ENCODE peak calls at places on chromosomes 16 and 17, in nine cellular contexts. Q is body of pancreas; C is ascending aorta; G is Karpas-422; B is CD8-positive, alpha-beta memory T cell; P is lung; O is colonic mucosa; K is tibial nerve; D is lower lobe of right lung. J is an unnamed sample. For H3K36me3 and H3K4me1, the result is how much of the 10 kb centered on the place peaks cover.

GRCh38 chr16:15538484-15538883 is 104.1 kb downstream of the BMERB1 start:
- DNase-seq in D (no peak), Q (no peak), B (no peak), O (no peak), K (no peak), C (no peak), P (no peak), G (no peak), J (no peak)

GRCh38 chr17:28949185-28950016 is 1.9 kb downstream of the PHF12 start:
- DNase-seq in K (no peak), D (peak), C (no peak), P (peak), G (peak), O (peak), Q (peak), B (peak), J (peak)

GRCh38 chr17:57782051-57782490 is 37.0 kb upstream of the CCDC182 start:
- DNase-seq in D (no peak), B (no peak), O (no peak), K (no peak), C (no peak), Q (no peak), G (no peak), P (no peak), J (no peak)

GRCh38 chr17:6450926-6451717 is 6.9 kb downstream of the PIMREG start:
- DNase-seq in B (no peak), G (peak), C (no peak), O (no peak), D (peak), K (no peak), P (no peak), Q (no peak), J (no peak)

GRCh38 chr17:42918902-42919521 is 18.4 kb downstream of the G6PC1 start:
- DNase-seq in D (no peak), O (no peak), G (no peak), B (no peak), K (no peak), C (no peak), P (no peak), Q (peak), J (no peak)

GRCh38 chr16:75248142-75248535 is 3.3 kb downstream of the BCAR1 start:
- DNase-seq in C (no peak), K (no peak), P (no peak), D (no peak), Q (no peak), B (no peak), G (no peak), O (no peak), J (no peak)

GRCh38 chr17:17708816-17709215 is 27.6 kb downstream of the RAI1 start:
- DNase-seq in P (no peak), B (no peak), C (no peak), O (no peak), G (no peak), Q (no peak), D (no peak), K (no peak), J (no peak)

GRCh38 chr17:43171761-43172487 is 910 bp downstream of the NBR1 start:
- DNase-seq in G (peak), O (peak), D (no peak), C (no peak), P (no peak), Q (peak), B (no peak), K (no peak), J (peak)

GRCh38 chr17:66775881-66776400 is 59.0 kb upstream of the CACNG5 start:
- DNase-seq in B (no peak), K (no peak), Q (no peak), D (no peak), P (no peak), O (no peak), C (no peak), G (peak), J (no peak)

GRCh38 chr16:56164636-56165035 is 26.7 kb upstream of the GNAO1 start:
- DNase-seq in G (no peak), D (no peak), B (no peak), Q (no peak), O (no peak), P (no peak), C (no peak), K (no peak), J (no peak)

GRCh38 chr16:23807028-23807427 is 28.8 kb upstream of the PRKCB start:
- DNase-seq in P (peak), D (peak), B (no peak), O (no peak), C (no peak), G (no peak), Q (no peak), K (no peak), J (no peak)

GRCh38 chr17:82930924-82931695 is 91.3 kb upstream of the ZNF750 start:
- DNase-seq in D (peak), Q (peak), O (no peak), B (peak), K (no peak), P (no peak), C (no peak), G (no peak), J (no peak)

GRCh38 chr16:79599837-79600635 is 501 bp downstream of the MAF start:
- DNase-seq in Q (peak), B (no peak), O (peak), D (peak), P (no peak), C (no peak), K (no peak), G (peak), J (peak)

GRCh38 chr17:16215002-16215272 is 397 bp downstream of the NCOR1 start:
- DNase-seq in Q (peak), O (peak), P (peak), B (no peak), D (peak), C (no peak), K (no peak), G (no peak), J (no peak)

GRCh38 chr16:12350945-12351344 is 374.4 kb downstream of the SNX29 start:
- DNase-seq in Q (no peak), O (no peak), G (no peak), K (no peak), D (no peak), B (no peak), C (no peak), P (no peak), J (no peak)

GRCh38 chr16:88558457-88559442 is 11.5 kb upstream of the ZC3H18 start:
- DNase-seq in O (peak), B (no peak), C (no peak), G (peak), K (peak), P (peak), Q (peak), D (peak), J (peak)

DNA sequence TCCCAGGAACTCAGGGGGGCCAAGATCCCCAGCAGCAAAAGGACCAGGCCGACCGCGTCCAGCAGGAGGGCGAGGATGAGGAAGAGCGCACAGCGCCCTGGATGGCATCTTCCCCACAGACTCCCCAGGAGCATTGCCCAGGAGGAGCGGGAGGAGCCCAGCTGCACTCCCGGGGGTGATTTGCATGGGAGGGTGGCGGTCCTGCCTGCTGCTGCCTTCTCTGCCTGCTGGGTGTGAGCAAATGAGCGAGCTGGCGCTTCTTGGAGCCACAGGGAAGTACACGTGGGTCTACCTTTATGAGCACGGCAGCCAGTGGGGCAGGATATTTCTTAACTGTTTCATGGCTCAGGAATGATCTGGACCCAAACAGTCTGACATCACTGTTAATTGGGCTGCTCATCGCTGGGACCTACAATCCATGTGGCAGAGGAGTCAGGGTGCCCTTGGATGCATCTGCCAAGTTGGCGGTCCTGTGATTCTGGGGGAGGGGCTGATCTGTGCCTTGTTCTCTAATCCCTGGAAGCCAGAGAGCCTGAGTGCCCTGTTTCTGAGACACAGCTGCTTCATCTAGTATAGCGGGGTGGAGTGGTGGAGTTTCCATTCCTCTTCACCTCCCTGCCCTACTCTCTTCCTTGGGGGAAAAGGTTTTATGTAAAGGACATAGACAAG is at the start of gene TMEM238L:
- DNase-seq in D (no peak), P (no peak), G (no peak), K (no peak), C (no peak), Q (no peak), B (no peak), O (peak), J (no peak)
- H3K4me3 ChIP-seq in D (no peak), P (no peak), G (no peak), K (no peak), C (no peak), Q (no peak), B (no peak), O (peak), J (no peak)

GRCh38 chr16:74094962-74095361 is 201.7 kb upstream of the PSMD7 start:
- DNase-seq in O (no peak), D (no peak), C (no peak), G (no peak), P (no peak), Q (no peak), K (no peak), B (no peak), J (no peak)
- H3K36me3 ChIP-seq in O (under half), D (under half), C (under half), G (under half), P (under half), Q (under half), K (under half), B (under half), J (under half)

GRCh38 chr16:54748611-54749190 is 182.0 kb upstream of the IRX5 start:
- DNase-seq in B (no peak), O (no peak), K (no peak), D (no peak), G (no peak), Q (no peak), P (no peak), C (no peak), J (no peak)
- H3K4me1 ChIP-seq in B (under half), O (under half), K (under half), D (under half), G (under half), Q (under half), P (under half), C (under half), J (under half)

DNA sequence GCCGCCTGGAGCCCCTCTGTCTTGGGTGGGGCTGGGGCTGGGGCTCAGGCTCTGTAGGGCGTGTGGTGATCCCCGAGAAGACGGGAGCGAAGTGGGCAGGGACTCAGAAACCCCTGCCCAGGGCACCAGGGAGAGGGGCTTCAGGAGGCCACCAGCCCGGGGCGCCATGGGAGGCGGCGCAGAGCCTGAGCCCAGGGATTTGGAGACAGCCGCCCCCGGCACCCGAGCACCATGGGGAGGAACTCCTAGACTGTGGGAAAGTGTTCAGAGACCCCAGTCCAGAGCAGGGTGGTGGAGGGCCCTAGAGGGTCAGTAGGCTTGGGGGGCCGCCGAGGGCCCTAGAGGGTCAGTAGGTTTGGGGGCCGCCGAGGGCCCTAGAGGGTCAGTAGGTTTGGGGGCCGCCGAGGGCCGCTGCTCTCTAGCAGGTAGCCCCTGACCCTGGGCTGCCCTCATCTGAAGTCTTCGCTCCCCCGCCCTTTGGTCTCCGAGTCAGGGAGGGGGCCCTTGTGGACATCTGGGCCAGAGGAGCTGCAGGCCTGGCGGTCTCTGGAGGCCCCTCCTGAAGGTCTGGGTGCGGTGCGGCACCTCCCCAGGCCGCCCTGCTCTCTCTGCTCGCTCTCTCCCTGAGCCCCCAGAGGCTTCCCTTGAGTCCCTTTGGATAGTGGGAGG is 734 bp downstream of the ARHGDIG start:
- DNase-seq in K (no peak), B (no peak), O (no peak), C (no peak), D (no peak), G (no peak), Q (no peak), P (no peak), J (no peak)
- H3K4me3 ChIP-seq in K (peak), B (no peak), O (no peak), C (peak), D (peak), G (no peak), Q (no peak), P (no peak), J (no peak)

DNA sequence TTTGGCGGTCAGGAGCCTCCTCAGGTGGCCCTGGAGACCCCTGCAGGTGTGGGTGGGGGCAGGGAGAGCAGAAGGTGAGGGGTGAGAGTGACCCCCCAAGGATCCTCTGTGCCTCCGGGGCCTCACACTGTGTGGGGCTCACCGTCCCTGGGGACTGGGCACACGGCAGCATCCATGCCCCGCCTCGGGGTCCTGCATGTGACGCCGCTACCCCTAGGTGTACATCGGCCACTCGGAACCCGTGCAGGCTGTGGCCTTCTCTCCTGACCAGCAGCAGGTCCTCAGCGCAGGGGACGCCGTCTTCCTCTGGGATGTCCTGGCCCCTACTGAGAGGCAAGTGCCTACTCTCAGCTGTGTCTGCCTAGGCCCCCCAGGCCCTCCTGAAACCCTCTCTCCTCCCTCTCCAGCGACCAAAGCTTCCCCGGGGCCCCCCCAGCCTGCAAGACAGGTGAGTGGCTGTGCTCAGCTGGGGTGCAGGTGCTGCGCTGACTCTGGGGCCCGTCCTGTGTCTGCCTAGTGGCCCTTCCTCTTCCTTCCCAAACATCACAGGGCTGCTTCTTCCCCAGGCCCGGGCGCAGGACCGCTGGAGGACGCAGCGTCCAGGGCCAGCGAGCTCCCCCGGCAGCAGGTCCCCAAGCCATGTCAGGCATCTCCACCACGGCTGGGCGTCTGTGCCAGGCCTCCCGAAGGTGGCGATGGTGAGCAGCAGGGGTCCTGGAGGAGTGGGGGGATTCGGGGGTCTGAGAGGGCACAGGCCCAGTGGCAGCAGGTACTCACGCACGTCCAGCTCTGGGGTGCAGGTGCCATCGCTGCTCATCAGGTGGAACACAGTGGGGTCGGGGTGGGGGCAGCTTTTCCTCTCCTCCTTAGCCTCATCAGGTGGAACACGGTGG is 9.0 kb upstream of the RHOT2 start:
- DNase-seq in K (no peak), O (no peak), P (no peak), C (no peak), G (peak), Q (no peak), D (no peak), B (no peak), J (no peak)
- H3K36me3 ChIP-seq in K (half or more), O (under half), P (under half), C (under half), G (under half), Q (under half), D (under half), B (under half), J (under half)

GRCh38 chr17:77107506-77108433 is 33.0 kb upstream of the SEC14L1 start:
- DNase-seq in P (no peak), G (no peak), B (peak), Q (no peak), D (no peak), C (no peak), K (no peak), O (no peak), J (peak)
- H3K4me1 ChIP-seq in P (under half), G (under half), B (under half), Q (under half), D (under half), C (under half), K (under half), O (under half), J (under half)

GRCh38 chr16:51429041-51429440 is 278.0 kb upstream of the SALL1 start:
- DNase-seq in O (no peak), P (no peak), K (no peak), B (no peak), Q (no peak), C (no peak), D (no peak), G (no peak), J (no peak)

GRCh38 chr16:51434567-51435198 is 283.6 kb upstream of the SALL1 start:
- DNase-seq in K (no peak), C (no peak), G (no peak), D (no peak), B (no peak), Q (no peak), O (no peak), P (no peak), J (no peak)

GRCh38 chr16:51430716-51431369 is 279.8 kb upstream of the SALL1 start:
- DNase-seq in D (no peak), K (no peak), C (no peak), B (no peak), O (no peak), Q (no peak), P (no peak), G (no peak), J (peak)

GRCh38 chr16:51433597-51433996 is 282.5 kb upstream of the SALL1 start:
- DNase-seq in D (no peak), G (no peak), C (no peak), O (no peak), Q (no peak), K (no peak), P (no peak), B (no peak), J (no peak)

GRCh38 chr16:51431517-51432241 is 280.6 kb upstream of the SALL1 start:
- DNase-seq in B (no peak), Q (peak), D (no peak), K (no peak), P (no peak), O (no peak), C (no peak), G (no peak), J (peak)
- H3K4me3 ChIP-seq in B (no peak), Q (no peak), D (no peak), K (no peak), P (no peak), O (no peak), C (no peak), G (no peak), J (peak)

GRCh38 chr16:53495325-53495724 is 7.7 kb downstream of the AKTIP start:
- DNase-seq in D (no peak), B (no peak), K (no peak), P (no peak), Q (no peak), C (no peak), O (no peak), G (no peak), J (no peak)

GRCh38 chr16:53503270-53503911 is 382 bp upstream of the AKTIP start:
- DNase-seq in G (peak), B (peak), P (peak), O (peak), C (peak), K (peak), Q (peak), D (peak), J (peak)

GRCh38 chr16:53501216-53501859 is 1.7 kb downstream of the AKTIP start:
- DNase-seq in G (no peak), O (no peak), B (no peak), C (no peak), K (no peak), D (no peak), P (peak), Q (no peak), J (peak)

GRCh38 chr16:53502331-53503269 is at the start of gene AKTIP:
- DNase-seq in P (peak), B (no peak), K (no peak), G (peak), D (peak), C (no peak), O (peak), Q (peak), J (peak)

DNA sequence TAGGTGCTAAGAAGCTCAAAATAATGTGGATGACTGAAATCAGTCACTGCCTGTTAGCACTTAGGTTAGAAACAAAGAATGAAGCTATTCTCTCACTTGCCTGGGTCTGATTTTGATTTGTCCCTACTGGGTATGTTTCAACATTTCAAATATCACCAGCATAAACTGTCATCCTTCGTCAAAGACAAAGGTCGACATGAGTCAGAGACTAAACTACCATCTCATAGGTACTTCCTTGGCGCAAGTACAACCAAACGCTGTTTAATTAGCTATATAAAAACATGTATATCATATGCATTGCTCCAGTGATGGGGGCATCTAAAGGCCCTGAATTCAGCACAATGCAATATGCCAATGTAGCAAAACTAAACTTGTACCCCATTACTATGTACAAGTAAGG is 4.0 kb downstream of the AKTIP start:
- DNase-seq in K (no peak), G (no peak), C (no peak), B (no peak), P (no peak), D (no peak), Q (no peak), O (peak), J (no peak)
- H3K36me3 ChIP-seq in K (half or more), G (under half), C (under half), B (under half), P (under half), D (half or more), Q (under half), O (under half), J (under half)